ENCODE peak calls at places on chromosomes 5 and 9, in five cellular contexts. D is NCI-H1436, E is AG10803, F is cardiac muscle cell, J is mucosa of descending colon. N is an unnamed sample.

GRCh38 chr5:7851240-7851592 is 283 bp upstream of the CFAP90 start:
- DNase-seq in D (no peak), E (no peak), F (no peak), J (no peak), N (no peak)

GRCh38 chr9:4315582-4316215 is 15.8 kb upstream of the GLIS3 start:
- DNase-seq in D (peak), E (peak), F (peak), J (peak), N (peak)

GRCh38 chr9:3865373-3865772 is 339.6 kb upstream of the RFX3 start:
- DNase-seq in D (no peak), E (peak), F (peak), J (no peak), N (no peak)

GRCh38 chr5:170691623-170692022 is 91.9 kb upstream of the GABRP start:
- DNase-seq in D (no peak), E (no peak), F (no peak), J (no peak), N (no peak)

GRCh38 chr5:1799110-1799601 is 481 bp downstream of the MRPL36 start:
- DNase-seq in D (no peak), E (peak), F (peak), J (no peak), N (no peak)

GRCh38 chr9:126106404-126106803 is 220.2 kb upstream of the MVB12B start:
- DNase-seq in D (no peak), E (no peak), F (no peak), J (no peak), N (no peak)

GRCh38 chr5:62708481-62709325 is 130.1 kb downstream of the LRRC70 start:
- DNase-seq in D (no peak), E (no peak), F (peak), J (no peak), N (no peak)

GRCh38 chr5:5200133-5200532 is 60.0 kb downstream of the ADAMTS16 start:
- DNase-seq in D (no peak), E (no peak), F (no peak), J (no peak), N (no peak)

GRCh38 chr5:24177821-24178220 is 467.0 kb downstream of the CDH10 start:
- DNase-seq in D (no peak), E (peak), F (no peak), J (no peak), N (no peak)

GRCh38 chr9:102551346-102551745 is 443.8 kb upstream of the CYLC2 start:
- DNase-seq in D (no peak), E (no peak), F (no peak), J (no peak), N (no peak)

GRCh38 chr5:69217154-69217731 is 17.4 kb upstream of the CDK7 start:
- DNase-seq in D (peak), E (no peak), F (no peak), J (no peak), N (no peak)

GRCh38 chr5:59615272-59615671 is 278.3 kb downstream of the PDE4D start:
- DNase-seq in D (no peak), E (peak), F (peak), J (no peak), N (no peak)

GRCh38 chr5:73596705-73597328 is 29.2 kb upstream of the ARHGEF28 start:
- DNase-seq in D (peak), E (no peak), F (peak), J (no peak), N (no peak)

GRCh38 chr5:170782438-170782837 is 1.1 kb upstream of the GABRP start:
- DNase-seq in D (no peak), E (no peak), F (peak), J (peak), N (no peak)

GRCh38 chr5:68991279-68991678 is 102.5 kb upstream of the SLC30A5 start:
- DNase-seq in D (no peak), E (no peak), F (no peak), J (no peak), N (no peak)

GRCh38 chr9:112605963-112606699 is 111.8 kb downstream of the INIP start:
- DNase-seq in D (no peak), E (no peak), F (no peak), J (no peak), N (no peak)

GRCh38 chr9:88418715-88419540 is 30.7 kb downstream of the SPIN1 start:
- DNase-seq in D (no peak), E (no peak), F (no peak), J (no peak), N (no peak)

GRCh38 chr5:79318935-79319614 is 83.1 kb downstream of the JMY start:
- DNase-seq in D (no peak), E (peak), F (peak), J (no peak), N (no peak)

GRCh38 chr5:60232051-60232794 is 338.7 kb upstream of the PDE4D start:
- DNase-seq in D (no peak), E (no peak), F (no peak), J (no peak), N (no peak)

GRCh38 chr5:163506726-163507125 is 1.3 kb downstream of the MAT2B start:
- DNase-seq in D (no peak), E (peak), F (no peak), J (no peak), N (no peak)

GRCh38 chr5:64585654-64586053 is 79.8 kb downstream of the RGS7BP start:
- DNase-seq in D (no peak), E (no peak), F (no peak), J (no peak), N (no peak)

GRCh38 chr5:15787676-15788075 is 287.7 kb downstream of the FBXL7 start:
- DNase-seq in D (no peak), E (peak), F (no peak), J (no peak), N (no peak)

GRCh38 chr9:34927061-34927460 is 31.0 kb upstream of the PHF24 start:
- DNase-seq in D (no peak), E (no peak), F (no peak), J (no peak), N (no peak)

GRCh38 chr9:83449166-83449565 is 89.0 kb downstream of the FRMD3 start:
- DNase-seq in D (no peak), E (no peak), F (peak), J (no peak), N (no peak)

GRCh38 chr5:168317521-168318147 is 26.2 kb downstream of the WWC1 start:
- DNase-seq in D (no peak), E (peak), F (peak), J (no peak), N (no peak)